ENCODE peak calls at places on chromosomes 3 and 15, in eight cellular contexts. N is adrenal gland, P is neuronal stem cell, D is right atrium auricular region, S is cardiac muscle cell, J is OCI-LY7, X is A549, Z is Karpas-422. Q is an unnamed sample. For H3K4me1, the result is how much of the 10 kb centered on the place peaks cover.

GRCh38 chr3:157776822-157777221 is 273.6 kb upstream of the VEPH1 start:
- DNase-seq in N (no peak), P (no peak), D (no peak), S (no peak), J (no peak), X (no peak), Z (no peak), Q (no peak)

GRCh38 chr15:94029495-94029894 is 201.9 kb upstream of the MCTP2 start:
- DNase-seq in N (no peak), P (no peak), D (no peak), S (no peak), J (no peak), X (no peak), Z (no peak), Q (no peak)

GRCh38 chr15:71291723-71292122 is 176.5 kb downstream of the THSD4 start:
- DNase-seq in N (no peak), P (no peak), D (no peak), S (no peak), J (no peak), X (no peak), Z (no peak), Q (no peak)

GRCh38 chr3:38157562-38157961 is 7.8 kb upstream of the OXSR1 start:
- DNase-seq in N (no peak), P (no peak), D (no peak), S (no peak), J (no peak), X (no peak), Z (no peak), Q (no peak)

GRCh38 chr3:107913671-107914070 is 177.2 kb downstream of the CD47 start:
- DNase-seq in N (no peak), P (no peak), D (no peak), S (peak), J (no peak), X (no peak), Z (no peak), Q (no peak)

GRCh38 chr3:49500408-49501257 is 30.6 kb downstream of the DAG1 start:
- DNase-seq in N (peak), P (no peak), D (peak), S (peak), J (no peak), X (peak), Z (no peak), Q (peak)

GRCh38 chr15:48680841-48681240 is 35.3 kb upstream of the FBN1 start:
- DNase-seq in N (no peak), P (no peak), D (no peak), S (peak), J (no peak), X (no peak), Z (no peak), Q (no peak)

GRCh38 chr3:81602781-81603180 is 158.7 kb downstream of the GBE1 start:
- DNase-seq in N (no peak), P (no peak), D (no peak), S (peak), J (no peak), X (no peak), Z (no peak), Q (no peak)

GRCh38 chr15:87707076-87707475 is 549.5 kb downstream of the NTRK3 start:
- DNase-seq in N (no peak), P (no peak), D (no peak), S (no peak), J (no peak), X (no peak), Z (no peak), Q (no peak)

GRCh38 chr15:47609693-47610092 is 107.6 kb upstream of the SEMA6D start:
- DNase-seq in N (no peak), P (no peak), D (no peak), S (no peak), J (no peak), X (no peak), Z (no peak), Q (no peak)

GRCh38 chr3:87461036-87461435 is 184.7 kb upstream of the POU1F1 start:
- DNase-seq in N (no peak), P (no peak), D (no peak), S (no peak), J (no peak), X (no peak), Z (no peak), Q (no peak)

GRCh38 chr3:52244061-52244628 is 1.4 kb upstream of the PPM1M start:
- DNase-seq in N (peak), P (no peak), D (no peak), S (no peak), J (no peak), X (no peak), Z (peak), Q (peak)

GRCh38 chr15:96160269-96160668 is 170.2 kb upstream of the NR2F2 start:
- DNase-seq in N (peak), P (no peak), D (no peak), S (peak), J (no peak), X (no peak), Z (no peak), Q (peak)

GRCh38 chr3:123535580-123535979 is 49.3 kb downstream of the HACD2 start:
- DNase-seq in N (no peak), P (no peak), D (no peak), S (peak), J (no peak), X (no peak), Z (no peak), Q (no peak)

GRCh38 chr3:71478568-71478967 is 105.0 kb downstream of the FOXP1 start:
- DNase-seq in N (no peak), P (no peak), D (no peak), S (no peak), J (no peak), X (no peak), Z (no peak), Q (no peak)

GRCh38 chr3:165195628-165196576 is at the start of gene SLITRK3:
- DNase-seq in N (no peak), P (peak), D (no peak), S (no peak), J (no peak), X (no peak), Z (no peak), Q (no peak)

GRCh38 chr15:36967929-36968328 is 132.4 kb downstream of the MEIS2 start:
- DNase-seq in N (no peak), P (no peak), D (no peak), S (no peak), J (no peak), X (no peak), Z (no peak), Q (no peak)

GRCh38 chr3:194686816-194687637 is 1.3 kb downstream of the FAM43A start:
- DNase-seq in N (peak), P (peak), D (no peak), S (peak), J (peak), X (no peak), Z (peak), Q (peak)
- H3K4me1 ChIP-seq in N (under half), P (under half), D (under half), S (under half), J (half or more), X (under half), Z (half or more), Q (under half)

GRCh38 chr15:89936793-89937265 is 24.1 kb upstream of the ARPIN start:
- DNase-seq in N (no peak), P (no peak), D (no peak), S (no peak), J (no peak), X (no peak), Z (no peak), Q (no peak)

GRCh38 chr15:89937365-89938355 is 24.9 kb upstream of the ARPIN start:
- DNase-seq in N (no peak), P (no peak), D (no peak), S (no peak), J (no peak), X (no peak), Z (no peak), Q (no peak)

GRCh38 chr15:89932880-89933279 is 20.1 kb upstream of the ARPIN start:
- DNase-seq in N (no peak), P (no peak), D (no peak), S (no peak), J (no peak), X (no peak), Z (no peak), Q (no peak)

GRCh38 chr15:89936051-89936792 is 23.5 kb upstream of the ARPIN start:
- DNase-seq in N (no peak), P (no peak), D (no peak), S (no peak), J (no peak), X (no peak), Z (no peak), Q (no peak)
- H3K27ac ChIP-seq in N (no peak), P (no peak), D (no peak), S (no peak), J (no peak), X (no peak), Z (no peak), Q (no peak)

GRCh38 chr3:129888739-129889138 is 4.8 kb downstream of the TMCC1 start:
- DNase-seq in N (no peak), P (no peak), D (no peak), S (peak), J (no peak), X (peak), Z (no peak), Q (no peak)

GRCh38 chr3:129892486-129892856 is 1.0 kb downstream of the TMCC1 start:
- DNase-seq in N (no peak), P (no peak), D (no peak), S (no peak), J (no peak), X (no peak), Z (peak), Q (peak)

GRCh38 chr3:129890125-129890524 is 3.4 kb downstream of the TMCC1 start:
- DNase-seq in N (no peak), P (no peak), D (no peak), S (no peak), J (peak), X (no peak), Z (no peak), Q (no peak)

GRCh38 chr3:129892857-129893615 is 475 bp downstream of the TMCC1 start:
- DNase-seq in N (peak), P (peak), D (peak), S (peak), J (peak), X (no peak), Z (peak), Q (peak)

GRCh38 chr3:129890891-129891290 is 2.6 kb downstream of the TMCC1 start:
- DNase-seq in N (no peak), P (no peak), D (no peak), S (no peak), J (peak), X (no peak), Z (no peak), Q (no peak)
- H3K4me3 ChIP-seq in N (no peak), P (no peak), D (no peak), S (no peak), J (peak), X (no peak), Z (no peak), Q (no peak)

GRCh38 chr3:113272369-113272748 is 61.0 kb downstream of the BOC start:
- DNase-seq in N (no peak), P (no peak), D (no peak), S (no peak), J (no peak), X (no peak), Z (no peak), Q (no peak)
- H3K4me1 ChIP-seq in N (under half), P (under half), D (under half), S (under half), J (under half), X (under half), Z (under half), Q (under half)

GRCh38 chr3:125058529-125058928 is 2.7 kb upstream of the HEG1 start:
- DNase-seq in N (no peak), P (no peak), D (no peak), S (no peak), J (no peak), X (no peak), Z (no peak), Q (no peak)

GRCh38 chr3:125055165-125055912 is 458 bp downstream of the HEG1 start:
- DNase-seq in N (no peak), P (no peak), D (no peak), S (peak), J (peak), X (no peak), Z (peak), Q (no peak)

GRCh38 chr3:125058959-125059358 is 3.2 kb upstream of the HEG1 start:
- DNase-seq in N (no peak), P (no peak), D (no peak), S (no peak), J (no peak), X (no peak), Z (no peak), Q (no peak)

GRCh38 chr3:125055913-125056705 is at the start of gene HEG1:
- DNase-seq in N (peak), P (peak), D (peak), S (peak), J (peak), X (peak), Z (peak), Q (peak)

GRCh38 chr3:125057186-125057850 is 1.5 kb upstream of the HEG1 start:
- DNase-seq in N (peak), P (no peak), D (no peak), S (peak), J (no peak), X (no peak), Z (no peak), Q (no peak)
- H3K27ac ChIP-seq in N (no peak), P (no peak), D (peak), S (no peak), J (no peak), X (peak), Z (no peak), Q (no peak)

GRCh38 chr15:67407709-67408257 is 113.1 kb upstream of the C15orf61 start:
- DNase-seq in N (no peak), P (no peak), D (no peak), S (no peak), J (no peak), X (no peak), Z (no peak), Q (no peak)
- H3K4me3 ChIP-seq in N (no peak), P (no peak), D (no peak), S (no peak), J (no peak), X (no peak), Z (no peak), Q (no peak)

GRCh38 chr15:98727115-98728040 is 79.0 kb downstream of the IGF1R start:
- DNase-seq in N (peak), P (peak), D (peak), S (peak), J (no peak), X (peak), Z (no peak), Q (peak)
- H3K4me1 ChIP-seq in N (half or more), P (under half), D (under half), S (under half), J (under half), X (half or more), Z (under half), Q (under half)